ENCODE peak calls at places on chromosome 12, in ten cellular contexts. A is GM23338, W is Peyer's patch, M is cardiac muscle cell, X is DND-41, D is upper lobe of right lung, V is brain microvascular endothelial cell, P is lower lobe of right lung, R is heart right ventricle, Q is prostate gland. G is an unnamed sample. For H3K36me3, the result is how much of the 10 kb centered on the place peaks cover.

GRCh38 chr12:59459966-59460365 is 135.9 kb upstream of the SLC16A7 start:
- DNase-seq in W (no peak), Q (no peak), A (peak), V (peak), M (peak), X (no peak), P (no peak), D (no peak), R (no peak), G (no peak)

GRCh38 chr12:44697489-44697888 is 178.6 kb downstream of the NELL2 start:
- DNase-seq in M (no peak), V (no peak), D (no peak), P (no peak), Q (no peak), R (no peak), W (no peak), X (no peak), A (no peak), G (no peak)

GRCh38 chr12:80314741-80315140 is 129.3 kb upstream of the PTPRQ start:
- DNase-seq in D (no peak), R (no peak), X (no peak), P (no peak), W (no peak), Q (no peak), V (no peak), M (no peak), A (no peak), G (no peak)

GRCh38 chr12:130121246-130122005 is 40.8 kb upstream of the FZD10 start:
- DNase-seq in P (no peak), X (no peak), A (no peak), Q (no peak), W (no peak), V (no peak), R (no peak), M (no peak), D (no peak), G (no peak)

GRCh38 chr12:80781313-80781712 is 64.6 kb downstream of the MYF5 start:
- DNase-seq in A (no peak), Q (no peak), R (no peak), V (no peak), M (no peak), D (no peak), X (no peak), P (no peak), W (no peak), G (no peak)

GRCh38 chr12:65232490-65233077 is 45.9 kb upstream of the MSRB3 start:
- DNase-seq in M (peak), X (no peak), Q (no peak), W (no peak), R (no peak), D (no peak), P (no peak), V (no peak), A (peak), G (no peak)

GRCh38 chr12:5861426-5861825 is 83.6 kb downstream of the ANO2 start:
- DNase-seq in P (no peak), V (no peak), W (no peak), M (no peak), Q (no peak), X (no peak), A (no peak), D (no peak), R (no peak), G (no peak)

GRCh38 chr12:101051901-101052550 is 158.0 kb downstream of the SLC5A8 start:
- DNase-seq in M (peak), R (no peak), W (peak), Q (no peak), A (no peak), X (no peak), D (no peak), V (peak), P (no peak), G (no peak)

GRCh38 chr12:96497800-96498199 is 8.4 kb downstream of the CFAP54 start:
- DNase-seq in P (no peak), V (no peak), D (no peak), M (peak), X (peak), W (no peak), Q (no peak), R (no peak), A (no peak), G (no peak)

GRCh38 chr12:89919241-89919906 is 210.7 kb upstream of the ATP2B1 start:
- DNase-seq in W (no peak), M (no peak), V (no peak), Q (peak), R (no peak), X (no peak), P (no peak), D (peak), A (no peak), G (no peak)

GRCh38 chr12:68587448-68587873 is 23.2 kb upstream of the RAP1B start:
- DNase-seq in P (no peak), R (no peak), D (no peak), X (peak), W (peak), Q (no peak), V (no peak), M (no peak), A (no peak), G (peak)

GRCh38 chr12:75289678-75290200 is 40.4 kb downstream of the CAPS2 start:
- DNase-seq in V (no peak), M (peak), A (no peak), Q (no peak), R (no peak), X (no peak), W (no peak), P (no peak), D (no peak), G (no peak)

GRCh38 chr12:47818701-47819543 is 781 bp downstream of the HDAC7 start:
- DNase-seq in A (peak), Q (no peak), R (peak), M (no peak), X (peak), V (no peak), W (peak), D (peak), P (peak), G (peak)

GRCh38 chr12:92301329-92301728 is 155.7 kb upstream of the BTG1 start:
- DNase-seq in Q (no peak), R (no peak), V (no peak), P (no peak), M (no peak), W (no peak), X (no peak), A (no peak), D (no peak), G (no peak)

GRCh38 chr12:80000831-80001230 is 65.9 kb upstream of the PPP1R12A start:
- DNase-seq in X (no peak), V (no peak), W (no peak), D (no peak), P (no peak), R (no peak), Q (no peak), A (no peak), M (no peak), G (no peak)

GRCh38 chr12:56231184-56231582 is 1.3 kb downstream of the SLC39A5 start:
- DNase-seq in P (no peak), D (no peak), Q (no peak), W (no peak), M (no peak), R (no peak), X (no peak), V (no peak), A (no peak), G (no peak)

GRCh38 chr12:131795688-131796410 is 32.3 kb upstream of the MMP17 start:
- DNase-seq in R (no peak), P (peak), M (no peak), V (no peak), W (no peak), X (no peak), A (peak), Q (peak), D (peak), G (no peak)

GRCh38 chr12:29157486-29157946 is 8.4 kb downstream of the FAR2 start:
- DNase-seq in D (no peak), R (no peak), X (no peak), W (no peak), V (peak), Q (no peak), M (peak), A (no peak), P (no peak), G (no peak)

GRCh38 chr12:75969768-75970167 is 61.8 kb downstream of the PHLDA1 start:
- DNase-seq in D (no peak), P (no peak), X (no peak), Q (no peak), R (no peak), A (peak), V (no peak), W (no peak), M (peak), G (no peak)

GRCh38 chr12:92470608-92471021 is 232.2 kb upstream of the PLEKHG7 start:
- DNase-seq in M (no peak), D (no peak), A (no peak), X (no peak), P (no peak), V (no peak), W (no peak), R (no peak), Q (no peak), G (no peak)

GRCh38 chr12:25319233-25319984 is 68.7 kb upstream of the KRAS start:
- DNase-seq in D (no peak), R (no peak), P (no peak), W (no peak), M (no peak), X (no peak), V (no peak), Q (no peak), A (no peak), G (no peak)

GRCh38 chr12:47094804-47095203 is 15.0 kb upstream of the AMIGO2 start:
- DNase-seq in W (no peak), P (no peak), R (no peak), X (no peak), A (no peak), Q (no peak), D (no peak), M (no peak), V (peak), G (no peak)

GRCh38 chr12:113407931-113408585 is 4.4 kb upstream of the SDS start:
- DNase-seq in D (no peak), R (no peak), P (peak), V (peak), W (no peak), X (no peak), M (peak), A (no peak), Q (no peak), G (no peak)

GRCh38 chr12:2402180-2402579 is 349.4 kb downstream of the CACNA1C start:
- DNase-seq in M (no peak), W (peak), Q (no peak), D (no peak), A (no peak), V (no peak), X (no peak), R (no peak), P (no peak), G (no peak)

GRCh38 chr12:132204064-132204821 is 60.0 kb downstream of the NOC4L start:
- DNase-seq in M (no peak), X (no peak), Q (no peak), R (no peak), A (no peak), W (no peak), P (no peak), V (no peak), D (no peak), G (no peak)

GRCh38 chr12:77968021-77968420 is 137.3 kb downstream of the NAV3 start:
- DNase-seq in V (no peak), R (no peak), M (no peak), W (no peak), A (no peak), X (no peak), D (no peak), P (no peak), Q (no peak), G (no peak)

GRCh38 chr12:116319851-116320621 is 42.5 kb upstream of the MED13L start:
- DNase-seq in W (peak), P (no peak), V (peak), X (no peak), Q (peak), R (peak), M (peak), A (no peak), D (no peak), G (no peak)

GRCh38 chr12:104334581-104334980 is 31.0 kb downstream of the EID3 start:
- DNase-seq in M (no peak), R (no peak), Q (no peak), V (no peak), A (no peak), P (no peak), D (no peak), W (no peak), X (no peak), G (no peak)

GRCh38 chr12:127822743-127823433 is 444.1 kb upstream of the TMEM132C start:
- DNase-seq in Q (no peak), R (peak), X (no peak), V (no peak), M (no peak), D (no peak), W (no peak), P (no peak), A (no peak), G (no peak)

GRCh38 chr12:23421556-23421955 is 527.9 kb downstream of the SOX5 start:
- DNase-seq in V (no peak), Q (no peak), X (no peak), A (no peak), M (no peak), D (no peak), R (no peak), P (no peak), W (no peak), G (no peak)

GRCh38 chr12:116878567-116879508 is 2.4 kb downstream of the HRK start:
- DNase-seq in M (peak), R (no peak), D (no peak), X (no peak), V (no peak), P (no peak), A (peak), W (no peak), Q (no peak), G (no peak)

GRCh38 chr12:7966558-7966957 is 30.6 kb upstream of the SLC2A3 start:
- DNase-seq in M (peak), P (peak), V (peak), X (no peak), W (no peak), Q (no peak), D (peak), R (no peak), A (no peak), G (no peak)

GRCh38 chr12:7972734-7973488 is 36.9 kb upstream of the SLC2A3 start:
- DNase-seq in V (no peak), D (no peak), A (no peak), W (no peak), X (no peak), R (no peak), Q (no peak), P (no peak), M (no peak), G (no peak)

GRCh38 chr12:7970475-7971252 is 34.7 kb upstream of the SLC2A3 start:
- DNase-seq in M (peak), V (peak), Q (peak), D (peak), P (peak), W (peak), A (peak), R (peak), X (peak), G (peak)
- TF ChIP-seq CTCF in M (no peak), V (peak), Q (no peak), D (no peak), P (peak), W (no peak), A (no peak), R (no peak), X (no peak), G (no peak)

GRCh38 chr12:57472391-57472790 is 7.3 kb downstream of the ARHGAP9 start:
- DNase-seq in A (no peak), M (no peak), V (no peak), D (no peak), Q (no peak), X (no peak), P (no peak), R (no peak), W (no peak), G (no peak)
- H3K36me3 ChIP-seq in A (under half), M (under half), V (under half), D (under half), Q (under half), X (under half), P (under half), R (half or more), W (under half), G (half or more)

GRCh38 chr12:15608406-15608805 is 180.8 kb downstream of the EPS8 start:
- DNase-seq in X (no peak), A (no peak), Q (no peak), D (no peak), R (no peak), W (no peak), M (no peak), P (no peak), V (no peak), G (no peak)
- TF ChIP-seq CTCF in X (no peak), A (no peak), Q (no peak), D (no peak), R (no peak), W (no peak), M (no peak), P (no peak), V (no peak), G (no peak)

DNA sequence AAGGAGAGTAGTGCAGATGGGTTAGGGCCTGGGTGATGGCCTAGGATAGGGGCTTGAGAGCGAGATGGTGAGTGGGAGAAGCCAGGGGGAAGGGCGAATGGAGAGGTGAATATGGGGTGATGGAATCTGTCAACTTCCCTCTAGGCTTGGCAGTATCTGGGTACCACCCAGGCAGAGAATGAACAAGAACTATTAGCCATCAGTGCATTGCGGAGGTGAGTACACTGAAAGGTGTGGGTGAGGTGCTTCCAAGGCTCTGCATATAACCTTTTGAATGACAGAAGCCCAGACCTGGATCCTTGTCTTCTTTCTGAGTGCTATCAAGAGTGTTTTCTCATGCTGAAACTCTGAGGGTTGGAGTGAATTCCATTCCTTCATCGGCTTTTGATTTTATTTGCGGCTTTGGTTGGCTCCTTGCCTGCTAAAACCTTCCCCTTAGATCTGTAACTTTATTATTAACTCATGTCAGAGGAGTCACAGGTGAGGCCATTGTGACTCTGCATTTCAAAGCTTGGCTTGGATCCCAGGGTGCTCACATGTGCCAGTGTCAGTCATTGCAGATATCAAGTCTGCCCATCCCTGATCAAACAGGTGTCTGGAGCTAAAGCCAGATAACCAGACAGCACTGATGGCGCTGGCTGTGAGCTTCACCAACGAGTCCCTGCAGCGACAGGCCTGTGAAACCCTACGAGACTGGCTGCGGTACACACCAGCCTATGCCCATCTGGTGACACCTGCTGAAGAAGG is 18.6 kb downstream of the PEX5 start:
- DNase-seq in X (no peak), D (no peak), A (no peak), V (no peak), Q (no peak), W (peak), P (no peak), R (no peak), M (no peak), G (no peak)
- H3K36me3 ChIP-seq in X (half or more), D (half or more), A (half or more), V (under half), Q (under half), W (under half), P (half or more), R (half or more), M (under half), G (under half)

GRCh38 chr12:122081697-122082221 is 3.2 kb downstream of the MLXIP start:
- DNase-seq in Q (no peak), R (peak), X (peak), M (peak), W (peak), P (no peak), V (no peak), A (no peak), D (peak), G (peak)
- TF ChIP-seq CTCF in Q (no peak), R (no peak), X (peak), M (no peak), W (no peak), P (no peak), V (no peak), A (no peak), D (no peak), G (no peak)

DNA sequence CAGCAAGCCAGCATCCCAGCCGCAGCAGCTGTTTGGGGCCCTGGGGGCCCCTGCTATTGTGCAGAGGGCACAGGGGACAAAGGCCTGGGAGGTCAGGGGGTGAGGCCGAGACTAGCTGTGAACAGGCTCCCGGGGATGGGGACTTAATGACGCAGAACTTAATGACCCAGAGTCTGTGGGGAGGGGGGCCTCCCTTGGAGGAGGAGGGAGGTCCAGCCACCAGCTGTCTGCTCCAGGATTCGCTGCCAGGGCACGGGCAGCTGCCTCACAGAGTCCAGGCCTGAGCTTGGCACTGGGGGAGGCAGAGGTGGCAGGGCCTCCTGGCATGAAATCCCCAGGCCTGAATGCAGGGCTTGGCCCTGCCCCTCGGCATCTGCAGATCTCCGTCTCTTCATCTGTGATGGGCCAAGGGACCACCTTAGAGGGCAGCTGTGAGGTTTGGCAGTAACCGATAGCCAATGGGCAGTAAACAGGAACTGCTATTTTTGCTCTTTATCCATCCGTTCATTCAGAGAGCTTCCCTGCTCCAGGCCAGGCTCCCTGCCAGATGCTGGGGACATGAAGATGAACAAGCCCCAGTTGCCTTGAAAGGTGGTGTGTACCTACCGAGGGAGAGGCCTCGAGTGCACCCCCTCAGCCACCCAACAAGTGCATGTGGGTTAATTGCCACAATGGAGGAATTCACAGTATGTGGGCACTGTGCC is 6.7 kb downstream of the FAM222A start:
- DNase-seq in A (no peak), R (peak), X (no peak), D (no peak), V (no peak), Q (no peak), P (no peak), M (no peak), W (no peak), G (no peak)
- H3K36me3 ChIP-seq in A (under half), R (under half), X (under half), D (under half), V (under half), Q (under half), P (under half), M (under half), W (under half), G (under half)

DNA sequence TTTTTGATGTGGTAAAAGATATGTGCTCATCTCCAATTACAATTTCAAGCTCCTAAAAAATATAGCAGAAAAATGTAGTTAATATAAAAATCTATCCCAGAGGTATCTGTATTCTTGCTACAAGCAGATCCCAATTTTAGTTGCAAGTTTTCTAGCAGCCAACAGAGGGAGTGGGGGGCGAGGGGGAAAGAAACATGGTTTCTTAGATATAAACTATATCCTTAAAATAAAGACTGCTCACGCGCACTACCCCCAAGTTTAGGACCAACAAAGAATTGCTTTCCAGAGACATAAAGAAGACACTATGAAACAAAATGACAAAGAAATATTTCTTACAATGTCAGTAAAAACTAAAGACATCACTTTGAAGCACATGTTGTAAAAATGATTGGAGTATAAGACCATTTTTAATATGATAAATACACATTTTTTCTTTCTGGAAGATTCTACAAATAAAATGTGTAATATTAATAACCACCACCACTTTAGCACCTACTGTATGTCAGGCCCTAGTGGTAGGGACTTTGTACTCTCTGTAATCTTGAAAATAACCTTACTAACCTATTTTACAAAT is 5.4 kb downstream of the MAGOHB start:
- DNase-seq in M (peak), Q (no peak), R (no peak), W (no peak), D (no peak), X (peak), A (peak), P (no peak), V (no peak), G (no peak)
- TF ChIP-seq CTCF in M (peak), Q (no peak), R (no peak), W (no peak), D (no peak), X (peak), A (peak), P (no peak), V (peak), G (peak)

GRCh38 chr12:119705182-119705581 is 37.2 kb downstream of the PRKAB1 start:
- DNase-seq in W (no peak), V (no peak), P (no peak), Q (no peak), A (no peak), R (no peak), D (no peak), X (no peak), M (no peak), G (no peak)
- H3K36me3 ChIP-seq in W (under half), V (under half), P (under half), Q (under half), A (under half), R (under half), D (under half), X (half or more), M (under half), G (under half)